ENCODE peak calls at places on chromosome 4, in ten cellular contexts. K is effector memory CD8-positive, alpha-beta T cell; D is ACHN; Y is C1 segment of cervical spinal cord; L is NCI-H1092; G is effector CD4-positive, alpha-beta T cell; E is NCI-H460; T is fibroblast of lung; H is activated T-cell treated with anti-CD3 and anti-CD28 coated beads for 48 hours; I is epithelial cell of esophagus. P is an unnamed sample.

GRCh38 chr4:2048831-2049230 is 10.3 kb upstream of the NAT8L start:
- DNase-seq in Y (no peak), H (no peak), D (peak), E (no peak), G (no peak), I (no peak), T (no peak), L (no peak), K (no peak), P (no peak)

GRCh38 chr4:33996075-33996718 is 2248.1 kb downstream of the ARAP2 start:
- DNase-seq in Y (no peak), H (no peak), D (no peak), T (peak), G (no peak), E (no peak), I (peak), K (no peak), L (no peak), P (no peak)

GRCh38 chr4:169620846-169621228 is 459 bp downstream of the CLCN3 start:
- DNase-seq in G (peak), I (peak), D (peak), E (no peak), L (peak), K (peak), T (peak), Y (no peak), H (no peak), P (peak)

GRCh38 chr4:62018537-62018936 is 818.4 kb downstream of the ADGRL3 start:
- DNase-seq in Y (no peak), L (no peak), G (no peak), D (no peak), K (no peak), E (no peak), T (no peak), I (no peak), H (no peak), P (no peak)

GRCh38 chr4:14583752-14584151 is 418.5 kb upstream of the CPEB2 start:
- DNase-seq in G (no peak), E (no peak), L (no peak), D (no peak), T (no peak), H (no peak), K (no peak), I (no peak), Y (no peak), P (no peak)

GRCh38 chr4:151205722-151206121 is 71.2 kb upstream of the PRSS48 start:
- DNase-seq in K (no peak), E (no peak), T (no peak), L (no peak), G (no peak), Y (no peak), D (no peak), H (no peak), I (no peak), P (no peak)

GRCh38 chr4:175996231-175996630 is 69.4 kb upstream of the WDR17 start:
- DNase-seq in L (no peak), T (no peak), D (no peak), K (no peak), Y (no peak), H (no peak), I (no peak), E (no peak), G (no peak), P (no peak)

GRCh38 chr4:120056249-120056648 is 10.4 kb downstream of the MAD2L1 start:
- DNase-seq in L (no peak), Y (no peak), T (peak), K (no peak), H (no peak), D (peak), G (no peak), I (peak), E (no peak), P (peak)

GRCh38 chr4:16916719-16917337 is 18.4 kb upstream of the LDB2 start:
- DNase-seq in L (no peak), H (peak), I (peak), D (peak), G (peak), K (peak), Y (no peak), T (no peak), E (peak), P (peak)

GRCh38 chr4:184950117-184950830 is 68.0 kb upstream of the HELT start:
- DNase-seq in G (no peak), Y (no peak), E (no peak), D (no peak), H (no peak), T (no peak), K (no peak), L (no peak), I (no peak), P (no peak)

GRCh38 chr4:8289151-8289750 is 19.7 kb downstream of the HTRA3 start:
- DNase-seq in T (no peak), G (no peak), H (no peak), Y (no peak), I (no peak), L (no peak), K (no peak), D (no peak), E (no peak), P (no peak)

GRCh38 chr4:6343950-6344408 is 74.3 kb downstream of the WFS1 start:
- DNase-seq in I (peak), L (no peak), E (peak), D (peak), Y (no peak), K (no peak), H (no peak), G (no peak), T (peak), P (peak)

GRCh38 chr4:152187693-152188092 is 348.2 kb downstream of the FBXW7 start:
- DNase-seq in D (no peak), H (no peak), E (no peak), G (no peak), L (no peak), K (no peak), T (peak), Y (no peak), I (no peak), P (no peak)

GRCh38 chr4:85498068-85498733 is 23.3 kb downstream of the ARHGAP24 start:
- DNase-seq in K (no peak), Y (peak), E (no peak), D (no peak), G (no peak), H (no peak), L (no peak), I (peak), T (peak), P (no peak)

GRCh38 chr4:21768349-21769310 is 179.9 kb downstream of the KCNIP4 start:
- DNase-seq in G (no peak), H (no peak), L (peak), E (peak), D (peak), K (no peak), Y (no peak), T (peak), I (peak), P (peak)

GRCh38 chr4:123412700-123413512 is 16.3 kb downstream of the SPRY1 start:
- DNase-seq in T (peak), D (no peak), G (no peak), H (no peak), Y (no peak), I (no peak), K (no peak), E (no peak), L (no peak), P (no peak)

GRCh38 chr4:121688261-121688660 is 8.5 kb downstream of the ANXA5 start:
- DNase-seq in E (no peak), G (no peak), K (no peak), H (no peak), I (no peak), Y (no peak), L (no peak), D (no peak), T (no peak), P (no peak)

GRCh38 chr4:26131711-26132110 is 189.1 kb upstream of the RBPJ start:
- DNase-seq in E (no peak), K (peak), D (no peak), G (peak), Y (no peak), I (no peak), H (no peak), T (no peak), L (no peak), P (no peak)

GRCh38 chr4:61210186-61210939 is 10.2 kb downstream of the ADGRL3 start:
- DNase-seq in L (peak), G (no peak), D (no peak), E (no peak), H (no peak), T (no peak), K (no peak), Y (peak), I (peak), P (no peak)

GRCh38 chr4:115688961-115689360 is 575.5 kb upstream of the NDST4 start:
- DNase-seq in G (no peak), T (no peak), E (no peak), D (no peak), H (no peak), I (no peak), Y (no peak), L (no peak), K (no peak), P (no peak)

GRCh38 chr4:1711055-1711905 is 839 bp downstream of the SLBP start:
- DNase-seq in Y (peak), L (no peak), I (peak), D (peak), H (no peak), T (peak), E (no peak), G (no peak), K (peak), P (no peak)

GRCh38 chr4:154009191-154009590 is 220.3 kb upstream of the SFRP2 start:
- DNase-seq in D (no peak), E (no peak), I (peak), K (no peak), H (no peak), L (no peak), G (no peak), Y (no peak), T (no peak), P (no peak)

GRCh38 chr4:23779839-23780238 is 110.0 kb downstream of the PPARGC1A start:
- DNase-seq in L (no peak), H (no peak), I (no peak), G (no peak), Y (no peak), D (peak), T (no peak), K (no peak), E (no peak), P (no peak)

GRCh38 chr4:134807231-134807745 is 605.7 kb upstream of the PABPC4L start:
- DNase-seq in D (no peak), L (no peak), E (no peak), I (no peak), T (no peak), H (no peak), Y (no peak), G (no peak), K (no peak), P (no peak)

P was measured in SW480.